ENCODE peak calls at places on chromosomes 5 and 9, in ten cellular contexts. One of them, this sample, is unnamed.

GRCh38 chr5:17379188-17379951 is 118.7 kb upstream of the TAF11L2 start:
- DNase-seq in epithelial cell of proximal tubule: no peak
- DNase-seq in tibial nerve: no peak
- DNase-seq in GM06990: no peak
- DNase-seq in uterus: no peak
- DNase-seq in Karpas-422: no peak
- DNase-seq in left ventricle myocardium inferior: no peak
- DNase-seq in heart left ventricle: no peak
- DNase-seq in bronchial epithelial cell: no peak
- DNase-seq in kidney epithelial cell: no peak
- DNase-seq in this sample: peak; percentile 64

GRCh38 chr5:61496406-61497307 is 164.6 kb downstream of the ZSWIM6 start:
- DNase-seq in epithelial cell of proximal tubule: no peak
- DNase-seq in tibial nerve: no peak
- DNase-seq in GM06990: no peak
- DNase-seq in uterus: no peak
- DNase-seq in Karpas-422: no peak
- DNase-seq in left ventricle myocardium inferior: no peak
- DNase-seq in heart left ventricle: no peak
- DNase-seq in bronchial epithelial cell: no peak
- DNase-seq in kidney epithelial cell: no peak
- DNase-seq in this sample: no peak

GRCh38 chr5:1474875-1475543 is 29.8 kb upstream of the SLC6A3 start:
- DNase-seq in epithelial cell of proximal tubule: no peak
- DNase-seq in tibial nerve: no peak
- DNase-seq in GM06990: no peak
- DNase-seq in uterus: peak; percentile 8
- DNase-seq in Karpas-422: no peak
- DNase-seq in left ventricle myocardium inferior: peak; percentile 10
- DNase-seq in heart left ventricle: no peak
- DNase-seq in bronchial epithelial cell: no peak
- DNase-seq in kidney epithelial cell: no peak
- DNase-seq in this sample: no peak

GRCh38 chr9:96618209-96619108 is 1.2 kb downstream of the CDC14B start:
- DNase-seq in epithelial cell of proximal tubule: no peak
- DNase-seq in tibial nerve: no peak
- DNase-seq in GM06990: no peak
- DNase-seq in uterus: no peak
- DNase-seq in Karpas-422: no peak
- DNase-seq in left ventricle myocardium inferior: peak; percentile 38
- DNase-seq in heart left ventricle: peak; percentile 48
- DNase-seq in bronchial epithelial cell: peak; percentile 70
- DNase-seq in kidney epithelial cell: no peak
- DNase-seq in this sample: no peak

GRCh38 chr9:613771-614347 is 227.6 kb upstream of the DMRT1 start:
- DNase-seq in epithelial cell of proximal tubule: peak; percentile 38
- DNase-seq in tibial nerve: peak; percentile 62
- DNase-seq in GM06990: peak; percentile 26
- DNase-seq in uterus: peak; percentile 82
- DNase-seq in Karpas-422: peak; percentile 77
- DNase-seq in left ventricle myocardium inferior: peak; percentile 64
- DNase-seq in heart left ventricle: peak; percentile 79
- DNase-seq in bronchial epithelial cell: peak; percentile 87
- DNase-seq in kidney epithelial cell: peak; percentile 55
- DNase-seq in this sample: peak; percentile 92

GRCh38 chr9:77926314-77926959 is 105.2 kb downstream of the GNAQ start:
- DNase-seq in epithelial cell of proximal tubule: peak; percentile 42
- DNase-seq in tibial nerve: no peak
- DNase-seq in GM06990: no peak
- DNase-seq in uterus: no peak
- DNase-seq in Karpas-422: no peak
- DNase-seq in left ventricle myocardium inferior: no peak
- DNase-seq in heart left ventricle: no peak
- DNase-seq in bronchial epithelial cell: peak; percentile 67
- DNase-seq in kidney epithelial cell: peak; percentile 42
- DNase-seq in this sample: peak; percentile 60

GRCh38 chr5:40033411-40033810 is 608.6 kb upstream of the DAB2 start:
- DNase-seq in epithelial cell of proximal tubule: peak; percentile 18
- DNase-seq in tibial nerve: no peak
- DNase-seq in GM06990: no peak
- DNase-seq in uterus: no peak
- DNase-seq in Karpas-422: peak; percentile 76
- DNase-seq in left ventricle myocardium inferior: no peak
- DNase-seq in heart left ventricle: no peak
- DNase-seq in bronchial epithelial cell: no peak
- DNase-seq in kidney epithelial cell: no peak
- DNase-seq in this sample: no peak

GRCh38 chr5:125913200-125913599 is 510.0 kb upstream of the GRAMD2B start:
- DNase-seq in epithelial cell of proximal tubule: no peak
- DNase-seq in tibial nerve: no peak
- DNase-seq in GM06990: no peak
- DNase-seq in uterus: no peak
- DNase-seq in Karpas-422: no peak
- DNase-seq in left ventricle myocardium inferior: no peak
- DNase-seq in heart left ventricle: no peak
- DNase-seq in bronchial epithelial cell: peak; percentile 17
- DNase-seq in kidney epithelial cell: no peak
- DNase-seq in this sample: no peak

GRCh38 chr5:60377826-60378225 is 322.1 kb downstream of the DEPDC1B start:
- DNase-seq in epithelial cell of proximal tubule: no peak
- DNase-seq in tibial nerve: no peak
- DNase-seq in GM06990: no peak
- DNase-seq in uterus: no peak
- DNase-seq in Karpas-422: no peak
- DNase-seq in left ventricle myocardium inferior: no peak
- DNase-seq in heart left ventricle: no peak
- DNase-seq in bronchial epithelial cell: no peak
- DNase-seq in kidney epithelial cell: no peak
- DNase-seq in this sample: no peak

GRCh38 chr5:127933348-127933747 is 150.2 kb upstream of the SLC12A2 start:
- DNase-seq in epithelial cell of proximal tubule: no peak
- DNase-seq in tibial nerve: no peak
- DNase-seq in GM06990: no peak
- DNase-seq in uterus: no peak
- DNase-seq in Karpas-422: no peak
- DNase-seq in left ventricle myocardium inferior: no peak
- DNase-seq in heart left ventricle: no peak
- DNase-seq in bronchial epithelial cell: no peak
- DNase-seq in kidney epithelial cell: no peak
- DNase-seq in this sample: no peak

GRCh38 chr5:59548807-59549357 is 344.6 kb downstream of the PDE4D start:
- DNase-seq in epithelial cell of proximal tubule: no peak
- DNase-seq in tibial nerve: no peak
- DNase-seq in GM06990: no peak
- DNase-seq in uterus: no peak
- DNase-seq in Karpas-422: no peak
- DNase-seq in left ventricle myocardium inferior: no peak
- DNase-seq in heart left ventricle: no peak
- DNase-seq in bronchial epithelial cell: peak; percentile 87
- DNase-seq in kidney epithelial cell: no peak
- DNase-seq in this sample: no peak

GRCh38 chr5:20353481-20353880 is 365.5 kb upstream of the CDH18 start:
- DNase-seq in epithelial cell of proximal tubule: no peak
- DNase-seq in tibial nerve: no peak
- DNase-seq in GM06990: no peak
- DNase-seq in uterus: no peak
- DNase-seq in Karpas-422: no peak
- DNase-seq in left ventricle myocardium inferior: no peak
- DNase-seq in heart left ventricle: no peak
- DNase-seq in bronchial epithelial cell: peak; percentile 13
- DNase-seq in kidney epithelial cell: peak; percentile 19
- DNase-seq in this sample: no peak

GRCh38 chr5:43232943-43233833 is 41.2 kb downstream of the NIM1K start:
- DNase-seq in epithelial cell of proximal tubule: no peak
- DNase-seq in tibial nerve: no peak
- DNase-seq in GM06990: no peak
- DNase-seq in uterus: no peak
- DNase-seq in Karpas-422: peak; percentile 79
- DNase-seq in left ventricle myocardium inferior: no peak
- DNase-seq in heart left ventricle: no peak
- DNase-seq in bronchial epithelial cell: no peak
- DNase-seq in kidney epithelial cell: no peak
- DNase-seq in this sample: no peak

GRCh38 chr9:100700689-100701318 is 122.9 kb downstream of the CAVIN4 start:
- DNase-seq in epithelial cell of proximal tubule: peak; percentile 2
- DNase-seq in tibial nerve: no peak
- DNase-seq in GM06990: no peak
- DNase-seq in uterus: no peak
- DNase-seq in Karpas-422: peak; percentile 75
- DNase-seq in left ventricle myocardium inferior: no peak
- DNase-seq in heart left ventricle: no peak
- DNase-seq in bronchial epithelial cell: peak; percentile 36
- DNase-seq in kidney epithelial cell: no peak
- DNase-seq in this sample: no peak

DNA sequence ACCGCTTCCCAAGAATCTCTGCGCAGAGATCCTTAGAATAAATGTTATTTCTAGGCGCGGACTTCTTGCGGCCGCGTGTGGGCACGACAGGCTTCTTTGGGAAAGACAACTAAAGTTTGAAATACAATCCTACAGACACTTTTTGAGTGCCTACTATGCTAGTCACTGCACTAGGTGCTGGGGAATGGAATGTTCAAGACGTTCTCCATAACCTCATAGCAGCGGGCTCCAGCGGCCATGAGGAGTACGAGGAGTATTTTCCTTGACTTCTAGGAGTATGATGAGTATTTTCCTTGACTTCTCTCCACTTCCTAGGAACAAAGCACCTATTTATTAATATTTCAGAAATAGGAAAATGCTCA is 636 bp upstream of the PWWP2A start:
- DNase-seq in epithelial cell of proximal tubule: no peak
- DNase-seq in tibial nerve: no peak
- DNase-seq in GM06990: no peak
- DNase-seq in uterus: no peak
- DNase-seq in Karpas-422: no peak
- DNase-seq in left ventricle myocardium inferior: no peak
- DNase-seq in heart left ventricle: no peak
- DNase-seq in bronchial epithelial cell: no peak
- DNase-seq in kidney epithelial cell: no peak
- DNase-seq in this sample: no peak
- H3K4me3 ChIP-seq in epithelial cell of proximal tubule: peak overlapping the region; percentile 25
- H3K4me3 ChIP-seq in tibial nerve: no peak overlapping the region
- H3K4me3 ChIP-seq in GM06990: peak overlapping the region; percentile 62
- H3K4me3 ChIP-seq in uterus: no peak overlapping the region
- H3K4me3 ChIP-seq in Karpas-422: no peak overlapping the region
- H3K4me3 ChIP-seq in left ventricle myocardium inferior: peak overlapping the region; percentile 42
- H3K4me3 ChIP-seq in heart left ventricle: no peak overlapping the region
- H3K4me3 ChIP-seq in bronchial epithelial cell: no peak overlapping the region
- H3K4me3 ChIP-seq in kidney epithelial cell: no peak overlapping the region
- H3K4me3 ChIP-seq in this sample: no peak overlapping the region

DNA sequence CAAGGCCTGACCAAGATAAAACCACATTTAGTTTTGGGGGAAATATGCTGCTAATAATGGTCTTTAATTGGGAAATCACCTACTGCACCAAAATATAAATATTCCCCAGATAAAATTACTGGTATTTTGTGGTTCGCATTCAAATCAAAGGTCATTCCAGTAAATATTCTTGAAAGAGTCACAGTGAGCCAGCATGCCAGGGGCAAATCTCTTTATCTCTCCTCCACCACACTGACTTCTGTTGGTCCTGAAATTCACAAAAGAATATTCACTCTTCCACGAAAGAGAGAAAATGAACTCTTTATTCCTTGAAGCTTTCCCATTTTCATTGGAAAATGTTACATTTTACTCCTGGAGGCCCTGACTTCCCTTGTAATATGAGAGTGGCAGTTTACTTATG is 39.8 kb downstream of the ZNF366 start:
- DNase-seq in epithelial cell of proximal tubule: no peak
- DNase-seq in tibial nerve: no peak
- DNase-seq in GM06990: no peak
- DNase-seq in uterus: no peak
- DNase-seq in Karpas-422: no peak
- DNase-seq in left ventricle myocardium inferior: no peak
- DNase-seq in heart left ventricle: no peak
- DNase-seq in bronchial epithelial cell: no peak
- DNase-seq in kidney epithelial cell: no peak
- DNase-seq in this sample: no peak
- H3K4me3 ChIP-seq in epithelial cell of proximal tubule: no peak overlapping the region
- H3K4me3 ChIP-seq in tibial nerve: no peak overlapping the region
- H3K4me3 ChIP-seq in GM06990: no peak overlapping the region
- H3K4me3 ChIP-seq in uterus: no peak overlapping the region
- H3K4me3 ChIP-seq in Karpas-422: no peak overlapping the region
- H3K4me3 ChIP-seq in left ventricle myocardium inferior: no peak overlapping the region
- H3K4me3 ChIP-seq in heart left ventricle: no peak overlapping the region
- H3K4me3 ChIP-seq in bronchial epithelial cell: no peak overlapping the region
- H3K4me3 ChIP-seq in kidney epithelial cell: no peak overlapping the region
- H3K4me3 ChIP-seq in this sample: no peak overlapping the region

DNA sequence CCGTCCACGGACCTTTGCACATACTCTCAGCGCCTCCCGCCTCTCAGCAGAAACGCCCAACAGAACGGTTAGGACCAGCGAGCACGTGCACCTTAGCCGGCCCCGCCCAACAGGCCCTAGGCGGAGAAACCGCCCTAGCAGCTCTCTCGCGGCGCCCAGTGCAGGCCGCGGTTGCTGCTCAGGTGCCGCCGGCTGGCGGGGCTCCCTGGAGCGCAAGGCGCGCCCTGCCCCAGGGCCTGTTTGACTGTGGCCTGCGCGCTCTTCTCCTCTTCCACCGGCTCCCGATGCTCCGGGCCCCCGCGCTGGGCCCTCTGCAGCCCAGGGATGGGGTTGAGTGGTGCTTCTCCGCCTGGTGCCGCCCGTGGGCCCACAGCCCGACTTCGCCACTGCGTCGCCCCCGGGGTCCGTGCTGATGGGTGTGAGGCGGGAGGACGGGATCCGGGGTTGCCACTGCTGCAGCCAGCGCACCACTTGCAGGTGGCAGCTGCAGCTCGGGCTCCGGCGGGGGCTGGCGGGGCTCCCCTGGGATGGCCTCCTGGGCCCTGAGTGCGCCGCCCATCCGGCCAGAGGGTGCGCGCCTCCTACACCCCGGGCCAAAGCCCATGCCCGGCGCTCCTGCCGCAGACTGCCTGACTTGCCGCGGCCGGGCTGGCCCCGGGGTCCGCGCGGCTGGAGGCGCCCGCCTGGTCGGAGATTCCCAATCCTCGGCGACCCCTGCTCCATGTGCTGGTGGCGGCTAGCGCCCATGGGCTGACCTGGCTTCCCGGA is 1889.4 kb upstream of the CDH9 start:
- DNase-seq in epithelial cell of proximal tubule: no peak
- DNase-seq in tibial nerve: no peak
- DNase-seq in GM06990: no peak
- DNase-seq in uterus: no peak
- DNase-seq in Karpas-422: no peak
- DNase-seq in left ventricle myocardium inferior: no peak
- DNase-seq in heart left ventricle: no peak
- DNase-seq in bronchial epithelial cell: no peak
- DNase-seq in kidney epithelial cell: no peak
- DNase-seq in this sample: no peak
- H3K4me3 ChIP-seq in epithelial cell of proximal tubule: no peak overlapping the region
- H3K4me3 ChIP-seq in tibial nerve: no peak overlapping the region
- H3K4me3 ChIP-seq in GM06990: no peak overlapping the region
- H3K4me3 ChIP-seq in uterus: no peak overlapping the region
- H3K4me3 ChIP-seq in Karpas-422: no peak overlapping the region
- H3K4me3 ChIP-seq in left ventricle myocardium inferior: no peak overlapping the region
- H3K4me3 ChIP-seq in heart left ventricle: no peak overlapping the region
- H3K4me3 ChIP-seq in bronchial epithelial cell: no peak overlapping the region
- H3K4me3 ChIP-seq in kidney epithelial cell: no peak overlapping the region
- H3K4me3 ChIP-seq in this sample: no peak overlapping the region

DNA sequence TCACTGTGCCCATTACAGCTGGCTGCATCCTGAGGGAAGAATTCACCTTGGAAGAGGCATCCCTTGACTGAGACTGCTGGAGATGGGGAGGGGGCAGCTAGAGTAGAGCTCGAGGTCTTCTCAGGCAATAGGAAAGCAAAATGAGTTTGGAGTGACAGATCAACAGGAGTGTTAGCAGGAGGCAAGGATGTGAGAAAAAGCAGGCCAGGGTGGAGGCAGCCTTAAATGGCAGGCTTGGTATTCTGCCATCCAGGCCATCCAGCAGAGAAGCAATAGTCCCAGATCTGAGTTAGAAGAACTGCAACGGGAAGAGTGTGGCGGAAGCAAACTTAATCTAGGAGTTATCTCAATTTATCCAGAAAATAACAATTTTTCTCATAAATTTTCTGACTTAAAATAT is 6.1 kb downstream of the ADAMTS12 start:
- DNase-seq in epithelial cell of proximal tubule: no peak
- DNase-seq in tibial nerve: no peak
- DNase-seq in GM06990: no peak
- DNase-seq in uterus: no peak
- DNase-seq in Karpas-422: no peak
- DNase-seq in left ventricle myocardium inferior: no peak
- DNase-seq in heart left ventricle: peak; percentile 13
- DNase-seq in bronchial epithelial cell: no peak
- DNase-seq in kidney epithelial cell: no peak
- DNase-seq in this sample: no peak
- H3K4me3 ChIP-seq in epithelial cell of proximal tubule: no peak overlapping the region
- H3K4me3 ChIP-seq in tibial nerve: no peak overlapping the region
- H3K4me3 ChIP-seq in GM06990: no peak overlapping the region
- H3K4me3 ChIP-seq in uterus: no peak overlapping the region
- H3K4me3 ChIP-seq in Karpas-422: no peak overlapping the region
- H3K4me3 ChIP-seq in left ventricle myocardium inferior: no peak overlapping the region
- H3K4me3 ChIP-seq in heart left ventricle: no peak overlapping the region
- H3K4me3 ChIP-seq in bronchial epithelial cell: no peak overlapping the region
- H3K4me3 ChIP-seq in kidney epithelial cell: no peak overlapping the region
- H3K4me3 ChIP-seq in this sample: no peak overlapping the region

This sample was measured in astrocyte of the cerebellum.